ENCODE peak calls at places on chromosomes 6 and 20, in seven cellular contexts. A is T-helper 9 cell; Z is hepatic stellate cell; O is lower lobe of right lung; J is WTC11; P is activated CD4-positive, CD25-positive, alpha-beta regulatory T cell; F is GM23248. H is an unnamed sample.

GRCh38 chr20:40880063-40880715 is 148.4 kb upstream of the TOP1 start:
- DNase-seq in Z (no peak), P (no peak), A (no peak), J (no peak), F (no peak), O (no peak), H (no peak)

GRCh38 chr20:62363920-62364851 is 2.9 kb downstream of the LAMA5 start:
- DNase-seq in P (no peak), F (no peak), Z (peak; percentile 82), A (no peak), J (peak; percentile 46), O (peak; percentile 47), H (no peak)

GRCh38 chr20:33830371-33830770 is 19.2 kb downstream of the CHMP4B start:
- DNase-seq in O (no peak), A (no peak), J (no peak), Z (no peak), P (no peak), F (peak; percentile 35), H (no peak)

GRCh38 chr20:50323777-50324604 is 133.4 kb downstream of the CEBPB start:
- DNase-seq in A (no peak), J (no peak), O (no peak), F (no peak), Z (no peak), P (no peak), H (no peak)

GRCh38 chr20:53162251-53162835 is 190.2 kb downstream of the TSHZ2 start:
- DNase-seq in F (peak; percentile 86), O (no peak), A (no peak), J (peak; percentile 29), Z (no peak), P (no peak), H (no peak)

GRCh38 chr20:5369622-5370021 is 52.9 kb upstream of the PROKR2 start:
- DNase-seq in F (no peak), J (no peak), O (no peak), Z (no peak), A (no peak), P (no peak), H (no peak)

GRCh38 chr6:44217332-44218143 is 812 bp downstream of the MYMX start:
- DNase-seq in A (no peak), O (no peak), F (peak; percentile 84), Z (no peak), P (no peak), J (peak; percentile 64), H (no peak)

GRCh38 chr20:22430746-22431168 is 153.6 kb downstream of the FOXA2 start:
- DNase-seq in P (no peak), J (no peak), O (no peak), A (no peak), F (no peak), Z (no peak), H (no peak)

GRCh38 chr6:141467881-141468280 is 664.8 kb upstream of the GJE1 start:
- DNase-seq in Z (no peak), P (no peak), J (no peak), A (no peak), O (no peak), F (peak; percentile 52), H (no peak)

GRCh38 chr20:55830124-55830828 is 175.0 kb downstream of the CBLN4 start:
- DNase-seq in O (no peak), Z (no peak), F (no peak), J (no peak), P (no peak), A (no peak), H (no peak)

GRCh38 chr6:912871-913663 is 220.1 kb upstream of the EXOC2 start:
- DNase-seq in F (peak; percentile 67), P (no peak), A (no peak), O (no peak), J (peak; percentile 70), Z (no peak), H (no peak)

GRCh38 chr6:86963352-86963751 is 26.0 kb downstream of the HTR1E start:
- DNase-seq in P (no peak), A (no peak), J (no peak), F (peak; percentile 27), O (no peak), Z (no peak), H (no peak)

GRCh38 chr6:113930183-113930582 is 40.8 kb downstream of the HDAC2 start:
- DNase-seq in A (no peak), P (no peak), J (no peak), Z (no peak), O (no peak), F (no peak), H (no peak)

GRCh38 chr6:36827261-36828079 is 11.8 kb downstream of the CPNE5 start:
- DNase-seq in A (no peak), J (no peak), Z (peak; percentile 79), P (no peak), O (no peak), F (peak; percentile 43), H (no peak)

GRCh38 chr20:22966787-22967464 is 68.2 kb upstream of the SSTR4 start:
- DNase-seq in F (no peak), A (no peak), J (no peak), O (no peak), Z (no peak), P (no peak), H (no peak)

GRCh38 chr6:33672808-33673207 is 38.7 kb downstream of the UQCC2 start:
- DNase-seq in F (peak; percentile 99), O (no peak), P (no peak), A (no peak), Z (peak; percentile 98), J (peak; percentile 35), H (no peak)

GRCh38 chr6:41706876-41707564 is 28.4 kb downstream of the TFEB start:
- DNase-seq in J (no peak), A (no peak), P (no peak), O (no peak), Z (no peak), F (peak; percentile 77), H (no peak)

GRCh38 chr6:24918641-24919403 is 16.9 kb downstream of the RIPOR2 start:
- DNase-seq in Z (no peak), J (peak; percentile 18), P (no peak), F (no peak), A (no peak), O (no peak), H (no peak)

GRCh38 chr6:96520039-96520850 is 1.4 kb upstream of the UFL1 start:
- DNase-seq in Z (no peak), J (peak; percentile 11), O (no peak), F (peak; percentile 28), A (no peak), P (no peak), H (no peak)

GRCh38 chr20:33826270-33826897 is 15.2 kb downstream of the CHMP4B start:
- DNase-seq in O (no peak), A (no peak), P (no peak), Z (no peak), J (no peak), F (no peak), H (no peak)

GRCh38 chr20:48098866-48099265 is 313.6 kb upstream of the SULF2 start:
- DNase-seq in A (no peak), F (no peak), J (no peak), O (no peak), P (no peak), Z (no peak), H (no peak)

GRCh38 chr6:152959333-152959732 is 23.5 kb downstream of the FBXO5 start:
- DNase-seq in A (no peak), F (no peak), J (no peak), P (no peak), Z (no peak), O (no peak), H (no peak)

GRCh38 chr6:10954590-10955010 is 67.7 kb downstream of the SYCP2L start:
- DNase-seq in Z (peak; percentile 54), P (peak; percentile 62), J (peak; percentile 94), O (peak; percentile 81), A (peak; percentile 48), F (peak; percentile 81), H (peak; percentile 18)

GRCh38 chr6:82385961-82386360 is 22.3 kb downstream of the TPBG start:
- DNase-seq in J (no peak), P (no peak), A (no peak), Z (no peak), O (no peak), F (no peak), H (no peak)

GRCh38 chr6:2245954-2246863 is 804 bp upstream of the GMDS start:
- DNase-seq in J (peak; percentile 55), P (peak; percentile 9), F (peak; percentile 64), A (peak; percentile 47), Z (peak; percentile 32), O (peak; percentile 74), H (no peak)

GRCh38 chr20:45779011-45779915 is 12.4 kb downstream of the WFDC3 start:
- DNase-seq in P (no peak), Z (peak; percentile 83), A (no peak), O (peak; percentile 89), J (no peak), F (peak; percentile 98), H (no peak)

GRCh38 chr6:55578537-55579363 is at the start of gene HMGCLL1:
- DNase-seq in A (no peak), Z (peak; percentile 2), J (peak; percentile 85), O (peak; percentile 50), P (no peak), F (no peak), H (no peak)